ENCODE peak calls at places on chromosome 5, in seven cellular contexts. K is colonic mucosa, O is heart left ventricle, M is psoas muscle, N is tibial nerve, U is sigmoid colon, A is tibial artery. S is an unnamed sample. For H3K4me1, the result is how much of the 10 kb centered on the place peaks cover.

GRCh38 chr5:151696470-151697061 is 9.9 kb upstream of the SPARC start:
- DNase-seq in O (peak), U (peak), M (peak), A (peak), N (no peak), K (peak), S (no peak)

GRCh38 chr5:102271759-102272158 is 24.3 kb downstream of the SLCO4C1 start:
- DNase-seq in K (no peak), O (no peak), U (no peak), N (no peak), A (no peak), M (no peak), S (no peak)

GRCh38 chr5:165309446-165309845 is 1804.0 kb downstream of the MAT2B start:
- DNase-seq in K (no peak), A (no peak), U (no peak), O (no peak), M (no peak), N (no peak), S (peak)

GRCh38 chr5:159971038-159971437 is 37.9 kb upstream of the TTC1 start:
- DNase-seq in A (no peak), O (no peak), M (no peak), U (no peak), N (no peak), K (no peak), S (no peak)

GRCh38 chr5:147849226-147849625 is 17.8 kb upstream of the SPINK1 start:
- DNase-seq in U (no peak), K (no peak), A (no peak), M (no peak), O (no peak), N (no peak), S (no peak)

GRCh38 chr5:83374547-83374946 is 97.0 kb upstream of the VCAN start:
- DNase-seq in M (peak), O (peak), U (peak), N (no peak), A (peak), K (no peak), S (no peak)

GRCh38 chr5:147669113-147669869 is 113.2 kb downstream of the JAKMIP2 start:
- DNase-seq in N (no peak), K (no peak), M (no peak), U (peak), O (no peak), A (no peak), S (no peak)

GRCh38 chr5:154977409-154977808 is 36.1 kb upstream of the KIF4B start:
- DNase-seq in K (no peak), M (no peak), A (no peak), N (no peak), U (no peak), O (no peak), S (peak)

GRCh38 chr5:73938280-73938937 is 312.4 kb downstream of the ARHGEF28 start:
- DNase-seq in U (no peak), N (no peak), O (no peak), A (no peak), M (no peak), K (no peak), S (peak)

GRCh38 chr5:56323505-56323904 is 90.4 kb upstream of the ANKRD55 start:
- DNase-seq in O (no peak), N (no peak), K (no peak), U (no peak), M (no peak), A (no peak), S (peak)

GRCh38 chr5:132378580-132378979 is 9.1 kb downstream of the SLC22A5 start:
- DNase-seq in M (no peak), O (no peak), N (no peak), K (no peak), U (no peak), A (no peak), S (peak)

GRCh38 chr5:53874409-53874808 is 314.0 kb downstream of the NDUFS4 start:
- DNase-seq in M (no peak), U (no peak), A (no peak), N (no peak), K (no peak), O (no peak), S (no peak)

GRCh38 chr5:9188131-9188530 is 357.7 kb downstream of the SEMA5A start:
- DNase-seq in N (no peak), O (no peak), M (no peak), K (no peak), A (no peak), U (no peak), S (peak)

GRCh38 chr5:40030661-40031060 is 605.9 kb upstream of the DAB2 start:
- DNase-seq in M (no peak), U (no peak), K (no peak), A (no peak), O (no peak), N (no peak), S (no peak)

GRCh38 chr5:10353241-10354047 is at the start of gene MARCHF6:
- DNase-seq in U (peak), K (peak), O (peak), A (peak), M (peak), N (peak), S (peak)

GRCh38 chr5:170563808-170564207 is 60.0 kb downstream of the KCNIP1 start:
- DNase-seq in N (no peak), U (no peak), O (no peak), K (no peak), M (no peak), A (no peak), S (no peak)

GRCh38 chr5:10438301-10438700 is 3.4 kb upstream of the ROPN1L start:
- DNase-seq in A (no peak), O (no peak), N (no peak), U (no peak), K (no peak), M (no peak), S (no peak)

GRCh38 chr5:61493973-61494372 is 161.9 kb downstream of the ZSWIM6 start:
- DNase-seq in A (no peak), O (no peak), M (no peak), K (no peak), U (no peak), N (no peak), S (no peak)

GRCh38 chr5:62778327-62779009 is 199.8 kb downstream of the LRRC70 start:
- DNase-seq in A (no peak), K (no peak), N (no peak), M (no peak), O (no peak), U (no peak), S (no peak)

GRCh38 chr5:132009706-132010405 is 1.6 kb downstream of the ACSL6 start:
- DNase-seq in U (peak), A (peak), O (no peak), N (no peak), K (no peak), M (no peak), S (no peak)

GRCh38 chr5:108324886-108325285 is 57.0 kb downstream of the FBXL17 start:
- DNase-seq in N (no peak), A (no peak), U (no peak), O (no peak), M (no peak), K (no peak), S (no peak)

GRCh38 chr5:33439905-33440481 is 772 bp upstream of the TARS1 start:
- DNase-seq in A (no peak), N (no peak), U (no peak), K (no peak), M (no peak), O (no peak), S (peak)

GRCh38 chr5:39599721-39600431 is 175.1 kb upstream of the DAB2 start:
- DNase-seq in K (no peak), A (no peak), O (no peak), M (no peak), N (no peak), U (no peak), S (peak)

GRCh38 chr5:6886866-6887265 is 173.6 kb downstream of the TENT4A start:
- DNase-seq in U (no peak), K (no peak), N (no peak), M (no peak), O (no peak), A (no peak), S (no peak)

GRCh38 chr5:157265714-157266285 is at the start of gene CYFIP2:
- DNase-seq in K (peak), A (peak), U (peak), M (peak), O (peak), N (peak), S (no peak)

GRCh38 chr5:34682926-34683623 is 26.9 kb downstream of the RAI14 start:
- DNase-seq in O (no peak), M (peak), A (no peak), U (no peak), N (no peak), K (no peak), S (peak)

GRCh38 chr5:152271420-152271819 is 133.7 kb downstream of the NMUR2 start:
- DNase-seq in U (no peak), O (peak), A (no peak), M (no peak), K (no peak), N (no peak), S (peak)

GRCh38 chr5:17156463-17156862 is 61.0 kb upstream of the BASP1 start:
- DNase-seq in A (no peak), M (no peak), N (no peak), K (no peak), U (no peak), O (no peak), S (peak)

GRCh38 chr5:94316916-94317838 is 301.2 kb downstream of the KIAA0825 start:
- DNase-seq in K (no peak), U (no peak), A (no peak), N (no peak), O (no peak), M (no peak), S (no peak)

GRCh38 chr5:88108490-88109279 is 160.0 kb downstream of the TMEM161B start:
- DNase-seq in O (no peak), N (no peak), K (no peak), A (no peak), M (no peak), U (no peak), S (no peak)

GRCh38 chr5:8213701-8214240 is 344.8 kb downstream of the MTRR start:
- DNase-seq in N (no peak), K (no peak), A (no peak), M (no peak), O (no peak), U (no peak), S (no peak)

GRCh38 chr5:147407094-147407681 is 102.7 kb downstream of the DPYSL3 start:
- DNase-seq in N (no peak), A (peak), K (no peak), U (no peak), O (no peak), M (no peak), S (no peak)

GRCh38 chr5:102295534-102296228 is 403 bp downstream of the SLCO4C1 start:
- DNase-seq in A (no peak), K (peak), U (no peak), N (no peak), O (no peak), M (no peak), S (no peak)

GRCh38 chr5:91245871-91246270 is 137.2 kb downstream of the ARRDC3 start:
- DNase-seq in O (no peak), U (no peak), K (no peak), N (no peak), A (no peak), M (no peak), S (no peak)

GRCh38 chr5:173429489-173430150 is 101.4 kb upstream of the STC2 start:
- DNase-seq in K (no peak), M (no peak), A (no peak), U (no peak), O (no peak), N (no peak), S (peak)

GRCh38 chr5:126300293-126300692 is 122.9 kb upstream of the GRAMD2B start:
- DNase-seq in N (no peak), U (no peak), M (no peak), K (no peak), O (no peak), A (no peak), S (no peak)

GRCh38 chr5:123610665-123611406 is 98.9 kb downstream of the CSNK1G3 start:
- DNase-seq in M (no peak), O (no peak), U (no peak), N (no peak), K (peak), A (no peak), S (peak)

GRCh38 chr5:168162464-168162863 is 129.0 kb upstream of the WWC1 start:
- DNase-seq in O (no peak), K (no peak), N (no peak), A (no peak), M (no peak), U (no peak), S (no peak)

GRCh38 chr5:176870110-176870591 is 29.0 kb downstream of the HK3 start:
- DNase-seq in M (no peak), O (no peak), K (peak), U (no peak), A (no peak), N (no peak), S (peak)

GRCh38 chr5:38403407-38403806 is 145.0 kb downstream of the EGFLAM start:
- DNase-seq in A (no peak), N (no peak), O (no peak), M (no peak), U (no peak), K (no peak), S (peak)

GRCh38 chr5:38401145-38401544 is 142.8 kb downstream of the EGFLAM start:
- DNase-seq in N (no peak), U (no peak), M (no peak), K (no peak), O (no peak), A (no peak), S (no peak)

GRCh38 chr5:38408446-38409175 is 147.8 kb downstream of the LIFR start:
- DNase-seq in U (no peak), A (no peak), N (no peak), O (no peak), M (no peak), K (no peak), S (no peak)

GRCh38 chr5:38404236-38404635 is 145.9 kb downstream of the EGFLAM start:
- DNase-seq in O (no peak), U (no peak), N (no peak), K (no peak), A (no peak), M (no peak), S (no peak)

GRCh38 chr5:38404667-38405276 is 146.4 kb downstream of the EGFLAM start:
- DNase-seq in N (no peak), A (no peak), K (no peak), M (no peak), O (no peak), U (no peak), S (peak)
- TF ChIP-seq CTCF in N (no peak), A (no peak), K (no peak), M (no peak), O (no peak), U (no peak), S (peak)

DNA sequence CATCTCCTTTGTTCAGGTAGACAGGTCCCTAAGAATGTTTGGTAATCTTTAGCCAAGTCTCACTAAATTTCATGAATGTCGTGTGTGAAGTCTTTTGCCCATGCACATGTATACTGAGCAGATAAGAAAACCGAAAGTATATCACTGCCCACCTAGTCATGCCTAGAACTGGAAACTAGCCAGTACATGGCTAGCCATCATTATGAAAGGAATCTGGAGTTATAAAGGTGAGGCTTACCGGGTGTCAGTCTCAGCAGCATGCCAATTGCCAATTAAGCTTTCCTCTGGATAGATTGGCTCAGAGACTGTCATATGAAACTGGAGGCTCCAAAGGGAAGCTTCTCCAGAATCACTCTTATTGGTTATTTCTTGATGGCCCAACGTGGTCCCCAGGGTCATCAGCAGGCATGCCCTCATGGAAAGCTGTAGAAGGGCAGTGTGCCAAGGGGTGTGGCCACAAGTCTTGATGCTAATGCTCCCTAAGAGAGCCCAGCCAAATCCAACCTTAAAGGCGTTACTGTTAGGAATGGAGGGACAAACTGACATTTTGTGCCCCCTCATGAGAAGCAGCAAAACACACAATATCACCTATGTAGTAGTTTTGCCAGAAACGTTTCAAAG is 307.3 kb upstream of the PIK3R1 start:
- DNase-seq in O (no peak), M (no peak), U (no peak), A (no peak), N (no peak), K (peak), S (no peak)
- H3K4me1 ChIP-seq in O (under half), M (under half), U (under half), A (under half), N (under half), K (under half), S (under half)

GRCh38 chr5:175479125-175479881 is 943 bp downstream of the SFXN1 start:
- DNase-seq in U (no peak), O (no peak), N (no peak), M (no peak), A (no peak), K (peak), S (no peak)

GRCh38 chr5:175477440-175477839 is 920 bp upstream of the SFXN1 start:
- DNase-seq in U (no peak), K (no peak), M (no peak), O (no peak), N (no peak), A (no peak), S (no peak)

GRCh38 chr5:175475248-175475647 is 3.1 kb upstream of the SFXN1 start:
- DNase-seq in N (no peak), K (no peak), O (no peak), U (no peak), M (no peak), A (no peak), S (no peak)

GRCh38 chr5:175478008-175478383 is 364 bp upstream of the SFXN1 start:
- DNase-seq in K (no peak), A (no peak), N (no peak), M (no peak), O (no peak), U (no peak), S (peak)

GRCh38 chr5:175478384-175479124 is at the start of gene SFXN1:
- DNase-seq in K (peak), O (peak), M (peak), N (peak), A (peak), U (peak), S (peak)
- H3K27ac ChIP-seq in K (peak), O (peak), M (peak), N (peak), A (peak), U (peak), S (peak)

GRCh38 chr5:119316116-119316515 is 39.7 kb upstream of the TNFAIP8 start:
- DNase-seq in U (no peak), K (no peak), M (no peak), A (no peak), O (no peak), N (no peak), S (no peak)

GRCh38 chr5:119318256-119318914 is 37.4 kb upstream of the TNFAIP8 start:
- DNase-seq in U (no peak), N (no peak), O (no peak), A (no peak), K (no peak), M (no peak), S (no peak)

GRCh38 chr5:119313207-119313606 is 42.6 kb upstream of the TNFAIP8 start:
- DNase-seq in O (no peak), N (no peak), K (no peak), M (no peak), A (no peak), U (no peak), S (no peak)

GRCh38 chr5:119313876-119314605 is 41.8 kb upstream of the TNFAIP8 start:
- DNase-seq in A (no peak), M (no peak), U (no peak), N (no peak), O (no peak), K (no peak), S (no peak)

GRCh38 chr5:119315516-119315949 is 40.3 kb upstream of the TNFAIP8 start:
- DNase-seq in K (no peak), O (no peak), U (no peak), N (no peak), M (no peak), A (no peak), S (no peak)
- TF ChIP-seq CTCF in K (peak), O (peak), U (no peak), N (no peak), M (no peak), A (no peak), S (peak)

GRCh38 chr5:14353661-14354474 is 210.7 kb downstream of the TRIO start:
- DNase-seq in A (no peak), N (no peak), O (no peak), U (no peak), K (no peak), M (no peak), S (no peak)
- H3K4me1 ChIP-seq in A (under half), N (under half), O (half or more), U (under half), K (under half), M (under half), S (under half)

DNA sequence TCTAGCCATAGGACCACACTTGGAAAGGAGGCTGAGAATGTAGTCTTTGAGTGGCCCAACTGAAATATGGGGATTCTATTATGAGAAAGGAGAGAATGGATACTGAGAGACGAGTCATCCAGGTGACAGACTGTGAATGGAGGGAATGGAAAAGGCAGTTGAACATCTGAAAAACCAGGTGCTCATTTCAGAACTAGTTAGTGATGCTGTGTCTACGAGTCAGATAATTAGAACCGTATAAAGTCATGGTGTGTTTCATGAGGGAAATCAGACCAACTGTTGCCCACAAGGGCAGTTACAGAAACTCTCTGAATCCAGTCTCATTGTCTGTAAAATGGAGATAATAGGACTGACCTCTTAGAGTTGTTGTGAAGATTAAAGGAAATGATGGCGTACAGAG is 86.5 kb downstream of the EGFLAM start:
- DNase-seq in A (no peak), K (no peak), U (no peak), N (no peak), M (no peak), O (no peak), S (no peak)
- H3K27ac ChIP-seq in A (no peak), K (no peak), U (no peak), N (no peak), M (no peak), O (no peak), S (no peak)

S was measured in foreskin keratinocyte.